ENCODE peak calls at places on chromosome 16, in four cellular contexts. V is SK-N-SH, B is WTC11, O is GM12878. J is an unnamed sample.

GRCh38 chr16:25838724-25839186 is 147.0 kb downstream of the HS3ST4 start:
- DNase-seq in B (peak), O (peak), V (peak), J (peak)

GRCh38 chr16:12516621-12517309 is 286.9 kb downstream of the CPPED1 start:
- DNase-seq in O (no peak), V (no peak), B (no peak), J (no peak)

GRCh38 chr16:48611329-48612137 is 1.6 kb upstream of the N4BP1 start:
- DNase-seq in B (peak), V (no peak), O (peak), J (peak)

GRCh38 chr16:3142327-3142726 is 7.5 kb downstream of the ZNF213 start:
- DNase-seq in V (no peak), O (no peak), B (no peak), J (no peak)

GRCh38 chr16:11084484-11085024 is 140.2 kb downstream of the CLEC16A start:
- DNase-seq in V (no peak), O (no peak), B (no peak), J (peak)

GRCh38 chr16:64648282-64648681 is 473.6 kb downstream of the CDH11 start:
- DNase-seq in B (no peak), V (no peak), O (no peak), J (no peak)

GRCh38 chr16:75415169-75415908 is 18.0 kb downstream of the CFDP1 start:
- DNase-seq in O (no peak), B (no peak), V (no peak), J (no peak)

GRCh38 chr16:16012144-16012543 is 62.7 kb downstream of the ABCC1 start:
- DNase-seq in B (no peak), V (no peak), O (no peak), J (no peak)

GRCh38 chr16:86214326-86215232 is 295.7 kb upstream of the FOXF1 start:
- DNase-seq in V (no peak), B (no peak), O (no peak), J (no peak)

GRCh38 chr16:46976550-46976949 is 3.1 kb upstream of the DNAJA2 start:
- DNase-seq in V (no peak), B (no peak), O (no peak), J (no peak)

GRCh38 chr16:11662582-11662981 is 5.7 kb upstream of the SNN start:
- DNase-seq in O (no peak), B (no peak), V (no peak), J (no peak)

GRCh38 chr16:27239906-27240655 is 28.5 kb downstream of the NSMCE1 start:
- DNase-seq in V (no peak), B (no peak), O (no peak), J (no peak)

GRCh38 chr16:86514656-86515376 is 4.5 kb downstream of the FOXF1 start:
- DNase-seq in B (no peak), V (no peak), O (no peak), J (no peak)

GRCh38 chr16:23501291-23501690 is 9.0 kb downstream of the GGA2 start:
- DNase-seq in B (no peak), V (no peak), O (no peak), J (no peak)

GRCh38 chr16:86584726-86585721 is 6.7 kb downstream of the FOXL1 start:
- DNase-seq in O (no peak), V (no peak), B (no peak), J (no peak)

GRCh38 chr16:86018487-86018886 is 119.5 kb downstream of the IRF8 start:
- DNase-seq in B (no peak), V (no peak), O (no peak), J (no peak)

GRCh38 chr16:84459941-84460405 is 44.5 kb downstream of the MEAK7 start:
- DNase-seq in V (no peak), O (no peak), B (no peak), J (no peak)

GRCh38 chr16:19878760-19879159 is 5.9 kb downstream of the GPRC5B start:
- DNase-seq in V (no peak), O (no peak), B (no peak), J (no peak)

GRCh38 chr16:87431926-87432325 is 39.8 kb downstream of the MAP1LC3B start:
- DNase-seq in B (no peak), V (peak), O (no peak), J (no peak)

GRCh38 chr16:69309316-69309715 is 1.8 kb upstream of the VPS4A start:
- DNase-seq in B (no peak), V (no peak), O (no peak), J (no peak)

GRCh38 chr16:66750279-66751134 is 902 bp downstream of the DYNC1LI2 start:
- DNase-seq in V (no peak), O (no peak), B (no peak), J (no peak)

GRCh38 chr16:83682126-83682857 is 125.5 kb upstream of the HSBP1 start:
- DNase-seq in O (no peak), V (no peak), B (no peak), J (no peak)

GRCh38 chr16:81592353-81592866 is 147.8 kb downstream of the CMIP start:
- DNase-seq in B (no peak), O (no peak), V (no peak), J (no peak)

GRCh38 chr16:2159052-2159838 is 3.7 kb downstream of the TRAF7 start:
- DNase-seq in O (no peak), V (no peak), B (no peak), J (no peak)

GRCh38 chr16:27198451-27199234 is 4.7 kb upstream of the KDM8 start:
- DNase-seq in O (no peak), V (no peak), B (no peak), J (peak)

GRCh38 chr16:65809627-65810026 is 556.9 kb upstream of the CDH5 start:
- DNase-seq in O (no peak), V (no peak), B (no peak), J (peak)

GRCh38 chr16:57764341-57765159 is 29.0 kb downstream of the KATNB1 start:
- DNase-seq in V (peak), B (peak), O (peak), J (peak)

GRCh38 chr16:57374067-57374534 is 1.8 kb downstream of the CX3CL1 start:
- DNase-seq in O (no peak), B (no peak), V (no peak), J (no peak)

GRCh38 chr16:3057181-3058166 is 8.0 kb upstream of the IL32 start:
- DNase-seq in V (no peak), B (no peak), O (no peak), J (no peak)

GRCh38 chr16:24539850-24540484 is 601 bp downstream of the RBBP6 start:
- DNase-seq in O (no peak), V (no peak), B (no peak), J (no peak)

DNA sequence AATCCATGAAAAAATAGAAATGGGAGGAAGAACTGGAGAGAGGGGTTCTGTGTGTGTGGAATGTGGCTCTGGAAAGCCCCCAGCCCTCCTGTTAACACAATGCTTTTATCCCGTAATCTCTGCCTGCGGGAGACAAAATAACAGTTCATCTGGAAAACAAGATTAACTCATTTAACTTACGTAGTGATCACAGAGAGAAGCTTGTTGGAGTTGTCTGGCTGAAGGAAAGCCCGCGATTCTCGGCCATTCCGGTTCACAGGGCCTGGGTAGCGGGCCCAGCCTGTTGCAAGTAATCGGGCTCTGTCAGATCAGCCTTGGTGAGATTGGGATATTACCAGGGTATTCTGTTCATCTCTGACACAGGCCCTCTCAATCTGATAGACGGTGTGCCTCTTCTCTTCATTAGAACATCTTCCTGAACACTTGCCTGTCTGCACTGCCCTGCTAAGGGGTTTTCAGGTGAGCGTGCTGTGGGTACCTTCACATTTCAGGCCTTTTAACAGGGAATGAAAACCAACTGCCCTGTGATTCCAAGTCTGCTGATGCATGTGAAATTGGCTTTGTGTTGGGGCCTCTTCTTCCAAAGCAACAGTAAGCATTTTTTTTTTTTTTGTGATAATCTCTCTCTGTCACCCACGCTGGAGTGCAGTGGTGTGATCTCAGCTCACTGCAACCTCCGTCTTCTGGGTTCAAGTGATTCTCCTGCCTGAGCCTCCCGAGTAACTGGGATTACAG is 609.9 kb downstream of the WWOX start:
- DNase-seq in B (no peak), O (no peak), V (peak), J (no peak)
- TF ChIP-seq USF1 in B (no peak), O (no peak), V (no peak), J (no peak)

GRCh38 chr16:63577891-63578290 is 1541.7 kb upstream of the CDH8 start:
- DNase-seq in B (no peak), V (no peak), O (no peak), J (no peak)
- TF ChIP-seq USF1 in B (no peak), V (no peak), O (no peak), J (no peak)

DNA sequence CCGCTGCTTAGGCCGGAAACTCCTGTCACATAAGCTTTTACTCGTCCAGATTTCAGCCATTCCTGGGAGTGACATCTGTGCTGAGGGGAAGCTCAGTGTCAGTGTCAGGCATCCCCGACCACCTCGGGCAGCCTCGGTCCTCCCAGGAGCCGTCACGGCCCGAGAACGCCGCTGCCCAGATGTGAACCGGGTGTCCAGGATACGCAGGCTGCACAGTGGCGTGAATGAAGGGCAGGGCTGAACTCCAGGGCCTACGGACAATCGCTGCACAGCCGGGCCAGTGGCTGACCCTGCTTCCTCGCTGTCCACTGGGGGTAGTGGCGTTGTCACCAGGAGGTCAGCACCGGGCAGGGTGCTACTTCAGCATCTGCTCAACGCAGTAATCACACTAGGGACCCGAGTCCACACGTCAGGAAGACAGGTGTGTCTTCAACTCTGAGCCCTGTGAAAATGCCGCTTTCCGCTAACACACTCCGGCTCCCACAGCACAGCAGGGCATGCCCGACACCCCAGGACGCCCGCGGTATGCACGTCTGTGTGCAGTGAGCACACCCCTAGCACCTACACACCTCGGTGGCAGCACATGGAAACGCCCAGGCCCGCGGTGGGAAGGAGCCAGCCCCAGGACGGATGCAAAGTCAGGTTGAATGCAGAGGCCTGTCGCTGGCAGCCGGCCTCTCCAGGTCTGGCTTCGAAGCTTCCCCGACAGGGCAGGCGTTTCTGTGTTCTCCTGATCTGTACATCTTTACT is 3.1 kb downstream of the LMF1 start:
- DNase-seq in O (no peak), B (no peak), V (no peak), J (no peak)
- TF ChIP-seq USF1 in O (no peak), B (no peak), V (no peak), J (no peak)

DNA sequence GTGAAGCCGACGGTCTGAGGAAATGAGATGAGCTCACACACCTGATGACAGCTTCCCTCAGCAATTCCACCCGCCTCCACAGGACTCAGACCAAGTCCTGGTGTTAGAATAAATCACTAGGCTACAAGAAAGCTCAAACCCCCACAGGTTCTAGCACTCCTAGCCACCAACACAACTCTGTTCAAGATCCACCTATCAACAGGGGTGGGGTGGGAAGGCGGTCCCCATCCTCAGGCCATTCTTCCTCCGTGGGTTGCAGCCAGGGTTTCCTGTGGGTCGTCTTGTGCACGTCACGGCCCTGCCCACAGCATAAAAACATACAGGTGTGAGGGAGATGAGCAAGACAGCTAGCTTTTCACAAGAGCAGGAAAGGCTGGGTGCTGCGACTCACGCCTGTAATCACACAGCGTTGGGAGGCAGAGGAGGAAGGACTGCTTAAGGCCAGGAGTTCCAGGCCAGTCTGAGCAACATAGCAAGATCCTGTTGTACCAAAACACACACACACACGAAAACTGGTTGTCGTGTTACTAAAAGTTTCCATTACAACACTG is 81.1 kb downstream of the ANKRD11 start:
- DNase-seq in O (no peak), B (no peak), V (no peak), J (no peak)
- TF ChIP-seq USF1 in O (no peak), B (no peak), V (no peak), J (no peak)

GRCh38 chr16:55812951-55813350 is 19.9 kb downstream of the CES1 start:
- DNase-seq in O (no peak), B (no peak), V (no peak), J (no peak)

GRCh38 chr16:55809851-55810250 is 23.0 kb downstream of the CES1 start:
- DNase-seq in O (no peak), V (no peak), B (no peak), J (no peak)

GRCh38 chr16:55815320-55815719 is 17.6 kb downstream of the CES1 start:
- DNase-seq in V (no peak), B (no peak), O (no peak), J (no peak)

GRCh38 chr16:55809386-55809785 is 23.5 kb downstream of the CES1 start:
- DNase-seq in O (no peak), B (no peak), V (no peak), J (no peak)

GRCh38 chr16:55811811-55812210 is 21.1 kb downstream of the CES1 start:
- DNase-seq in V (no peak), O (no peak), B (no peak), J (no peak)
- TF ChIP-seq USF1 in V (no peak), O (no peak), B (no peak), J (no peak)

GRCh38 chr16:79088971-79089370 is 511.6 kb downstream of the MAF start:
- DNase-seq in B (no peak), O (no peak), V (no peak), J (no peak)

GRCh38 chr16:79093554-79093967 is 507.0 kb downstream of the MAF start:
- DNase-seq in V (no peak), B (no peak), O (no peak), J (no peak)

GRCh38 chr16:79092846-79093245 is 507.7 kb downstream of the MAF start:
- DNase-seq in O (no peak), V (no peak), B (no peak), J (no peak)

GRCh38 chr16:79090966-79091365 is 509.6 kb downstream of the MAF start:
- DNase-seq in O (no peak), V (no peak), B (no peak), J (no peak)

DNA sequence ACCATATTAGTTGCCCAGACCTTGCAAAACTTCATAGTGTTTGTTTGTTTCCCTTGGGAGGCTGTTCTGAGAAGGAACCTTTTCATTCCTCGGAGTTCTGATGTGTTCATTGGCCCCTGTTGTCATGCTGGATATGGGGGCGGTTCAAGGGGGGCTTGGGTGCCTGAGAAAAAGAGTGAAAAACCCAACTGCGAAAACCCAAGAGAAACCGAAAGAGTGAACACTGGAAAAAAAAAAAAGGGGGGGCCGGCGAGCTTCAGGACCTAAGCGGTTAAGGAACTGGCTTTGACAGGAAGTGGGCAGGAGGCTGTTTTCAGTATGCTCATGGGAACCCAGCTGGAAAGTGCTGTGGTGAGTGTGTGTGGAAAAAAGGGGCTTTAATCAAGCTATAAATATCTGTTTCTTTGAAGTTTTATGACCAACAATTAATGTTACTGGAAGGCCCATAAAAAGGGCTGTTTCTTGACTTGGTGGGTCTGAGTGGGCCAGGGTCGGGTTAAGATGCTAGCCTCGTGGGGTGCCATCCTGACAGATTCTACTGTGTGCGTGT is 510.7 kb downstream of the MAF start:
- DNase-seq in B (no peak), V (no peak), O (peak), J (no peak)
- TF ChIP-seq USF1 in B (no peak), V (no peak), O (no peak), J (no peak)

GRCh38 chr16:22035094-22035675 is 27.3 kb downstream of the MOSMO start:
- DNase-seq in V (no peak), B (no peak), O (peak), J (no peak)
- TF ChIP-seq USF1 in V (no peak), B (no peak), O (no peak), J (no peak)

J was measured in K562.